ENCODE peak calls at places on chromosomes 3 and 15, in four cellular contexts. G, R, U and S are unnamed samples.

GRCh38 chr3:155407331-155407730 is 113.8 kb upstream of the STRIT1 start:
- DNase-seq in G (no peak), R (no peak), U (no peak), S (no peak)

GRCh38 chr15:72463702-72464101 is 10.4 kb upstream of the ARIH1 start:
- DNase-seq in G (no peak), R (no peak), U (no peak), S (no peak)

GRCh38 chr15:48471073-48471472 is 139.8 kb downstream of the DUT start:
- DNase-seq in G (no peak), R (no peak), U (no peak), S (no peak)

GRCh38 chr3:123349566-123350450 is 99.1 kb downstream of the ADCY5 start:
- DNase-seq in G (no peak), R (no peak), U (no peak), S (no peak)

GRCh38 chr15:80970018-80970657 is 19.5 kb downstream of the MESD start:
- DNase-seq in G (peak), R (peak), U (peak), S (no peak)

GRCh38 chr15:39180494-39180930 is 400.4 kb upstream of the THBS1 start:
- DNase-seq in G (no peak), R (peak), U (no peak), S (no peak)

GRCh38 chr3:59388555-59389280 is 338.9 kb upstream of the CFAP20DC start:
- DNase-seq in G (peak), R (no peak), U (no peak), S (no peak)

GRCh38 chr3:32412887-32413286 is 21.2 kb downstream of the CMTM7 start:
- DNase-seq in G (no peak), R (no peak), U (no peak), S (no peak)

GRCh38 chr3:119731545-119732343 is 28.9 kb downstream of the CFAP91 start:
- DNase-seq in G (peak), R (no peak), U (no peak), S (no peak)